ENCODE peak calls at places on chromosomes 2 and 18, in four cellular contexts. B, T, J and S are unnamed samples.

GRCh38 chr2:53896864-53897263 is 37.1 kb upstream of the GPR75 start:
- DNase-seq in B (no peak), T (no peak), J (peak), S (no peak)

GRCh38 chr2:179264238-179265081 is at the start of gene SESTD1:
- DNase-seq in B (peak), T (no peak), J (peak), S (no peak)

GRCh38 chr2:240524963-240525718 is 32.6 kb downstream of the ANKMY1 start:
- DNase-seq in B (no peak), T (no peak), J (no peak), S (no peak)

GRCh38 chr2:150601280-150602038 is 114.0 kb upstream of the RND3 start:
- DNase-seq in B (no peak), T (no peak), J (peak), S (no peak)

GRCh38 chr2:144660518-144661316 is 140.8 kb upstream of the ZEB2 start:
- DNase-seq in B (no peak), T (no peak), J (peak), S (no peak)

GRCh38 chr2:227191367-227191766 is 26.9 kb downstream of the COL4A3 start:
- DNase-seq in B (no peak), T (peak), J (peak), S (no peak)

GRCh38 chr2:158213743-158214142 is 112.1 kb downstream of the UPP2 start:
- DNase-seq in B (no peak), T (no peak), J (no peak), S (no peak)

GRCh38 chr2:201260302-201260800 is at the start of gene CASP8:
- DNase-seq in B (no peak), T (no peak), J (peak), S (no peak)

GRCh38 chr18:10057808-10058791 is 144.3 kb downstream of the VAPA start:
- DNase-seq in B (no peak), T (no peak), J (peak), S (no peak)

GRCh38 chr18:48153641-48154481 is 223.4 kb upstream of the SMAD2 start:
- DNase-seq in B (no peak), T (no peak), J (peak), S (no peak)

GRCh38 chr2:39913648-39914456 is 134.8 kb upstream of the THUMPD2 start:
- DNase-seq in B (no peak), T (peak), J (peak), S (no peak)

GRCh38 chr2:8582191-8582849 is 99.5 kb upstream of the ID2 start:
- DNase-seq in B (no peak), T (no peak), J (no peak), S (no peak)

GRCh38 chr18:61157451-61157850 is 175.8 kb upstream of the CDH20 start:
- DNase-seq in B (no peak), T (no peak), J (no peak), S (no peak)

GRCh38 chr2:110678457-110679336 is 834 bp upstream of the BUB1 start:
- DNase-seq in B (no peak), T (no peak), J (peak), S (peak)

GRCh38 chr2:231050018-231050901 is 6.4 kb upstream of the PSMD1 start:
- DNase-seq in B (no peak), T (no peak), J (no peak), S (no peak)

GRCh38 chr18:2104620-2105462 is 466.5 kb downstream of the METTL4 start:
- DNase-seq in B (no peak), T (peak), J (peak), S (no peak)

GRCh38 chr2:201414099-201415023 is 36.9 kb downstream of the TRAK2 start:
- DNase-seq in B (no peak), T (no peak), J (peak), S (no peak)

GRCh38 chr2:38214209-38214717 is 138.3 kb upstream of the CYP1B1 start:
- DNase-seq in B (no peak), T (no peak), J (no peak), S (no peak)

GRCh38 chr2:114123925-114124324 is 234.0 kb downstream of the ACTR3 start:
- DNase-seq in B (no peak), T (no peak), J (no peak), S (no peak)

GRCh38 chr2:218168635-218169462 is 2.1 kb upstream of the CXCR1 start:
- DNase-seq in B (no peak), T (peak), J (peak), S (no peak)

GRCh38 chr2:119838179-119838578 is 78.5 kb downstream of the PTPN4 start:
- DNase-seq in B (no peak), T (no peak), J (no peak), S (no peak)

GRCh38 chr2:100726866-100727265 is 93.1 kb upstream of the NPAS2 start:
- DNase-seq in B (no peak), T (no peak), J (no peak), S (no peak)

GRCh38 chr18:49728542-49728941 is 84.8 kb downstream of the ACAA2 start:
- DNase-seq in B (no peak), T (peak), J (peak), S (no peak)

GRCh38 chr2:25853038-25853638 is 25.1 kb downstream of the ASXL2 start:
- DNase-seq in B (no peak), T (no peak), J (no peak), S (no peak)

GRCh38 chr2:74201596-74201995 is 3.2 kb downstream of the MTHFD2 start:
- DNase-seq in B (no peak), T (no peak), J (peak), S (no peak)